ENCODE peak calls at places on chromosomes 5 and 9, in six cellular contexts. I, Q, K, Z, Y and R are unnamed samples.

GRCh38 chr9:38263534-38263933 is 129.0 kb upstream of the ALDH1B1 start:
- DNase-seq in I (peak; percentile 48), Z (peak; percentile 7), K (no peak), Q (no peak), Y (no peak), R (no peak)

GRCh38 chr5:565782-566445 is 41.7 kb upstream of the SLC9A3 start:
- DNase-seq in Z (no peak), Q (no peak), I (peak; percentile 41), Y (no peak), K (peak; percentile 57), R (peak; percentile 31)

GRCh38 chr9:82080265-82080664 is 91.7 kb downstream of the SPATA31D1 start:
- DNase-seq in Y (no peak), Z (no peak), I (no peak), K (no peak), Q (no peak), R (no peak)

GRCh38 chr5:23588841-23589240 is 81.4 kb downstream of the PRDM9 start:
- DNase-seq in Y (no peak), I (no peak), Z (no peak), Q (no peak), K (no peak), R (no peak)

GRCh38 chr5:133758641-133759040 is 146.3 kb upstream of the FSTL4 start:
- DNase-seq in Y (no peak), Z (no peak), K (no peak), Q (no peak), I (no peak), R (no peak)

GRCh38 chr5:7910738-7911428 is 41.9 kb downstream of the MTRR start:
- DNase-seq in I (no peak), Z (no peak), Q (no peak), Y (no peak), K (no peak), R (no peak)

GRCh38 chr9:20513126-20513913 is 109.0 kb downstream of the MLLT3 start:
- DNase-seq in Z (no peak), Y (no peak), K (no peak), I (peak; percentile 10), Q (no peak), R (no peak)

GRCh38 chr5:39146831-39147540 is 72.4 kb downstream of the FYB1 start:
- DNase-seq in I (no peak), Q (no peak), K (no peak), Z (no peak), Y (no peak), R (no peak)

GRCh38 chr5:89901983-89902382 is 507.6 kb downstream of the CETN3 start:
- DNase-seq in Z (no peak), Y (peak; percentile 57), K (peak; percentile 87), I (no peak), Q (peak; percentile 32), R (no peak)

GRCh38 chr5:179803651-179804598 is 2.7 kb downstream of the MGAT4B start:
- DNase-seq in Z (peak; percentile 44), K (peak; percentile 66), Q (no peak), I (peak; percentile 41), Y (no peak), R (no peak)

GRCh38 chr9:78235296-78235770 is 542 bp upstream of the CEP78 start:
- DNase-seq in K (no peak), Z (no peak), Y (no peak), I (peak; percentile 20), Q (no peak), R (no peak)

GRCh38 chr9:106697390-106697789 is 165.6 kb upstream of the ZNF462 start:
- DNase-seq in Y (no peak), Z (no peak), Q (no peak), I (no peak), K (no peak), R (no peak)

GRCh38 chr9:72977670-72978069 is 24.8 kb upstream of the ALDH1A1 start:
- DNase-seq in Q (no peak), I (no peak), Z (no peak), Y (no peak), K (no peak), R (no peak)

GRCh38 chr9:71737455-71737854 is 30.9 kb downstream of the CEMIP2 start:
- DNase-seq in K (no peak), I (no peak), Y (no peak), Z (no peak), Q (no peak), R (peak; percentile 66)

GRCh38 chr5:148905541-148905940 is 79.1 kb downstream of the ADRB2 start:
- DNase-seq in Y (peak; percentile 73), I (no peak), Q (no peak), Z (no peak), K (no peak), R (no peak)

GRCh38 chr9:92176068-92176799 is 61.0 kb upstream of the SPTLC1 start:
- DNase-seq in K (no peak), Q (no peak), I (no peak), Y (no peak), Z (no peak), R (no peak)
- TF ChIP-seq CTCF in K (no peak), Q (no peak), I (peak; percentile 28), Y (no peak), Z (peak; percentile 40), R (no peak)

DNA sequence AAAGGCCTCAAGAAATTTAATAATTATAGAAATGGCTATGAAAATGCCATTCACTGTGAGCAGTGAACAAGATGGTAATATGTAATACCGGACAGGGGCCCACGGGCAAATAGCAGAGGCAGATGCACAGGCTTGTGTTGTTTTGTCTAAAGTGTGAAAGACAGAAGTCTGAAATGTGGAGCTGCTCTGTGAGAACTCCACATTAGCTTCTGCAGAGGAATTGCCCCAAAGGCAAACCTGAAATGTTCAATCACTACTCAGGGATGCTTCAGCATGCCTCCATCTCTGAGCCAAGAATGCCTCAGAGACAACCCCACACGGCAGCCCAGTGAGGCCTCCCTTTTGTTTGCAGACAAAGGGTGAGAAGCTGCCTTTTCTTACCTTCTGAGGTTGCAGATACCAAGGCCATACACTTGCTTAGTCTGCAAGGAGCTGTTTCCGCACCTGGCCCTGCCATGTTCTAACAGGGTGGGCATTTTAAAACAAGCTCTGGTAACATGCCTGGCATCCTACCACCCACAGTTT is 124.3 kb upstream of the CXCL14 start:
- DNase-seq in Z (no peak), Y (no peak), K (no peak), I (no peak), Q (no peak), R (no peak)
- H3K27ac ChIP-seq in Z (no peak overlapping the region), Y (no peak overlapping the region), K (no peak overlapping the region), I (no peak overlapping the region), Q (no peak overlapping the region), R (no peak overlapping the region)

DNA sequence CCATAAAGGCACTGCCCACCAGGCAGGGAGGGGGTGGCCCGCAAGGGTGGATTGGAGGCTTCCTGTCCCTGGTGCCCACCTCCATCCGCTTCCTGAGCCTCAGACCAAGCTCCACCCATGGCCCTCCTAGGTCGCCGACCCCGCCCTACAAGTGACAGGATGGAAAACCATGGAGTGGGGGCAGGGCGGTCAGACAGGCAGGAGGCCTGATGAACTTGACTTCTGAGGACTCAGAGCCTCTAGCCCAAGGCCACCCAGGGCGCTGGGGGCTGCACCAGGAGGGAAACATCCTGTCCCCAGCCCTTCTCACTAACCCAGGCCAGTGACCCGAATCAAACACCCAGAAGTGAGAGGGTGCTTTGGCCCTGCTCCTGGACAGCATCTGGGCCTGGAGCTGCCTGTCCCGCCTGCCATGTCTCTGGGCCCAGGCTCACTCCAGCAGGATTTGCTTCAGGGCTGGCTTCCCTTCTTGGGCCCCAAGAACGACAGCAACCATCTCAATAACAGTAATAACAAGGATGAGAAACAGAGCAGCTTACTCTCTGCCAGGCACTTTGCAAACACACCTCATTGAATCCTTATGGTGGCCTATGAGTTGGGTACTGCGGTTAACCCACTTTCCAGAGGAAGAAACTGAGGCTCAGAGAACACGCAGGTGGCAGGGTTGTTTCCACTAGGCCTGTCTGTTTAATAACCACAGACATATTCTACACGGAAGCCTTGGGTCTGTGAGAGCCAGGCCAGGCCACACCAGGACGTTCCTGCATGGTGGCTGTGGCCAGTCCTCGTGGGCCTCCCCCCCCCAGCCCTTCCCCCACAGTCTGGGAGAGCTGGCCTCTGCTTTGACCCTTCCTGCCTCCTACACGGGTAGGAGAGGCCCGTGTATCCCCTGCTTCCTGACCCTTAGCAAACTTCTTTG is 4.4 kb upstream of the ST6GALNAC6 start:
- DNase-seq in K (peak; percentile 84), Z (peak; percentile 87), Q (peak; percentile 78), Y (no peak), I (no peak), R (peak; percentile 43)
- TF ChIP-seq POLR2A in K (peak; percentile 44), Z (peak; percentile 32), Q (no peak), Y (no peak), I (no peak), R (no peak)

GRCh38 chr5:77645158-77645994 is 6.9 kb upstream of the OTP start:
- DNase-seq in Q (no peak), K (no peak), Y (no peak), Z (peak; percentile 13), I (no peak), R (peak; percentile 58)
- TF ChIP-seq CTCF in Q (peak; percentile 41), K (no peak), Y (peak; percentile 55), Z (peak; percentile 54), I (peak; percentile 47), R (peak; percentile 41)

GRCh38 chr5:137328418-137328937 is 170.6 kb downstream of the SPOCK1 start:
- DNase-seq in I (no peak), Q (no peak), Z (no peak), Y (no peak), K (no peak), R (no peak)
- H3K27ac ChIP-seq in I (no peak overlapping the region), Q (no peak overlapping the region), Z (no peak overlapping the region), Y (no peak overlapping the region), K (no peak overlapping the region), R (no peak overlapping the region)

GRCh38 chr5:138752341-138752950 is 779 bp upstream of the CTNNA1 start:
- DNase-seq in Y (peak; percentile 44), K (peak; percentile 68), I (no peak), Z (peak; percentile 39), Q (peak; percentile 37), R (peak; percentile 53)
- TF ChIP-seq POLR2A in Y (no peak), K (no peak), I (no peak), Z (no peak), Q (no peak), R (no peak)

GRCh38 chr9:125361837-125362531 is 100.4 kb downstream of the GAPVD1 start:
- DNase-seq in Z (no peak), K (no peak), I (peak; percentile 17), Q (no peak), Y (no peak), R (no peak)
- TF ChIP-seq CTCF in Z (peak; percentile 33), K (no peak), I (peak; percentile 27), Q (no peak), Y (no peak), R (no peak)

DNA sequence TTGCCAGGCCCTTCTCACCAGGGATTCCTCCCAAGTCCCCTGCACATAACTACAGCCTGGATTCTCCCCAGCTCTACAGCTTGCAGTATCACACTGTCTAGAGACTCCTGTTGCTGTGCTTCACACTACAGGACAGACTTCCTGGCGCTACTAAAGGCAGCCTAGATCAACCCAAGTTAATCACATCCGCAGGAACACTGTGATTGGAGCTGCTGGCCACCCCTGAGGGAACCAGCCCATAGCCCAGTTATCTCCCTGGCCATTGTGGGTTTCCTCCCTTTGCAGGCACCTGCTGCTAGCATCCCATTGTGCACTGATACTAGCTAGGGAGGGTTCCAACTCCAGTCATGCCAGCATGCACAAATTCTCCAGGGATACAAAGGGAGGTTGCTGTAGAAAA is 53.5 kb downstream of the NLN start:
- DNase-seq in Q (no peak), Y (no peak), K (no peak), Z (no peak), I (no peak), R (no peak)
- H3K27ac ChIP-seq in Q (no peak overlapping the region), Y (no peak overlapping the region), K (no peak overlapping the region), Z (no peak overlapping the region), I (no peak overlapping the region), R (no peak overlapping the region)